ENCODE peak calls at places on chromosomes 12 and 14, in eight cellular contexts. One of them, this sample, is unnamed.

GRCh38 chr12:30952036-30952435 is 25.5 kb downstream of the TSPAN11 start:
- DNase-seq in AG09309: no peak
- DNase-seq in skeletal muscle cell: no peak
- DNase-seq in OCI-LY7: no peak
- DNase-seq in coronary artery: no peak
- DNase-seq in adrenal gland: no peak
- DNase-seq in CD4-positive, alpha-beta memory T cell: no peak
- DNase-seq in cardiac fibroblast: no peak
- DNase-seq in this sample: no peak

GRCh38 chr14:35385042-35385839 is 19.3 kb downstream of the NFKBIA start:
- DNase-seq in adrenal gland: peak
- DNase-seq in OCI-LY7: no peak
- DNase-seq in cardiac fibroblast: peak
- DNase-seq in skeletal muscle cell: peak
- DNase-seq in coronary artery: peak
- DNase-seq in AG09309: peak
- DNase-seq in CD4-positive, alpha-beta memory T cell: no peak
- DNase-seq in this sample: peak

GRCh38 chr12:93704625-93705024 is 27.4 kb downstream of the CRADD start:
- DNase-seq in OCI-LY7: no peak
- DNase-seq in skeletal muscle cell: no peak
- DNase-seq in cardiac fibroblast: no peak
- DNase-seq in adrenal gland: no peak
- DNase-seq in coronary artery: no peak
- DNase-seq in CD4-positive, alpha-beta memory T cell: no peak
- DNase-seq in AG09309: no peak
- DNase-seq in this sample: no peak

GRCh38 chr14:23056257-23056955 is 914 bp downstream of the CDH24 start:
- DNase-seq in skeletal muscle cell: no peak
- DNase-seq in cardiac fibroblast: peak
- DNase-seq in OCI-LY7: peak
- DNase-seq in CD4-positive, alpha-beta memory T cell: peak
- DNase-seq in adrenal gland: peak
- DNase-seq in AG09309: no peak
- DNase-seq in coronary artery: no peak
- DNase-seq in this sample: no peak

GRCh38 chr12:131695968-131696367 is 14.9 kb upstream of the SFSWAP start:
- DNase-seq in skeletal muscle cell: no peak
- DNase-seq in CD4-positive, alpha-beta memory T cell: no peak
- DNase-seq in AG09309: no peak
- DNase-seq in cardiac fibroblast: no peak
- DNase-seq in OCI-LY7: no peak
- DNase-seq in coronary artery: no peak
- DNase-seq in adrenal gland: no peak
- DNase-seq in this sample: no peak

GRCh38 chr14:101506211-101506920 is 54.9 kb upstream of the DIO3 start:
- DNase-seq in OCI-LY7: no peak
- DNase-seq in coronary artery: peak
- DNase-seq in cardiac fibroblast: no peak
- DNase-seq in adrenal gland: no peak
- DNase-seq in CD4-positive, alpha-beta memory T cell: no peak
- DNase-seq in skeletal muscle cell: no peak
- DNase-seq in AG09309: no peak
- DNase-seq in this sample: no peak

GRCh38 chr12:113005759-113006158 is 27.4 kb downstream of the OAS2 start:
- DNase-seq in coronary artery: peak
- DNase-seq in OCI-LY7: peak
- DNase-seq in cardiac fibroblast: peak
- DNase-seq in CD4-positive, alpha-beta memory T cell: no peak
- DNase-seq in adrenal gland: no peak
- DNase-seq in AG09309: no peak
- DNase-seq in skeletal muscle cell: no peak
- DNase-seq in this sample: no peak

GRCh38 chr12:57803317-57803893 is 15.1 kb downstream of the AVIL start:
- DNase-seq in CD4-positive, alpha-beta memory T cell: no peak
- DNase-seq in adrenal gland: peak
- DNase-seq in coronary artery: no peak
- DNase-seq in skeletal muscle cell: no peak
- DNase-seq in AG09309: peak
- DNase-seq in OCI-LY7: peak
- DNase-seq in cardiac fibroblast: peak
- DNase-seq in this sample: no peak

GRCh38 chr12:74043343-74043742 is 494.3 kb upstream of the ATXN7L3B start:
- DNase-seq in CD4-positive, alpha-beta memory T cell: no peak
- DNase-seq in AG09309: no peak
- DNase-seq in skeletal muscle cell: peak
- DNase-seq in cardiac fibroblast: peak
- DNase-seq in coronary artery: no peak
- DNase-seq in OCI-LY7: no peak
- DNase-seq in adrenal gland: no peak
- DNase-seq in this sample: peak

GRCh38 chr12:34602213-34602940 is 580.1 kb downstream of the ALG10 start:
- DNase-seq in adrenal gland: peak
- DNase-seq in OCI-LY7: no peak
- DNase-seq in CD4-positive, alpha-beta memory T cell: no peak
- DNase-seq in cardiac fibroblast: no peak
- DNase-seq in AG09309: no peak
- DNase-seq in coronary artery: peak
- DNase-seq in skeletal muscle cell: no peak
- DNase-seq in this sample: no peak

GRCh38 chr12:78931466-78931990 is 67.0 kb downstream of the SYT1 start:
- DNase-seq in coronary artery: no peak
- DNase-seq in adrenal gland: no peak
- DNase-seq in CD4-positive, alpha-beta memory T cell: no peak
- DNase-seq in OCI-LY7: no peak
- DNase-seq in skeletal muscle cell: no peak
- DNase-seq in AG09309: no peak
- DNase-seq in cardiac fibroblast: no peak
- DNase-seq in this sample: no peak

GRCh38 chr14:85534914-85535313 is 5.0 kb downstream of the FLRT2 start:
- DNase-seq in CD4-positive, alpha-beta memory T cell: no peak
- DNase-seq in skeletal muscle cell: no peak
- DNase-seq in coronary artery: no peak
- DNase-seq in AG09309: no peak
- DNase-seq in cardiac fibroblast: peak
- DNase-seq in OCI-LY7: no peak
- DNase-seq in adrenal gland: no peak
- DNase-seq in this sample: no peak

GRCh38 chr12:107291018-107291417 is 197.7 kb upstream of the CRY1 start:
- DNase-seq in cardiac fibroblast: no peak
- DNase-seq in OCI-LY7: no peak
- DNase-seq in skeletal muscle cell: no peak
- DNase-seq in adrenal gland: no peak
- DNase-seq in CD4-positive, alpha-beta memory T cell: no peak
- DNase-seq in AG09309: no peak
- DNase-seq in coronary artery: no peak
- DNase-seq in this sample: no peak

GRCh38 chr14:89855961-89856360 is 98.6 kb downstream of the EFCAB11 start:
- DNase-seq in coronary artery: no peak
- DNase-seq in AG09309: peak
- DNase-seq in skeletal muscle cell: peak
- DNase-seq in OCI-LY7: no peak
- DNase-seq in cardiac fibroblast: peak
- DNase-seq in CD4-positive, alpha-beta memory T cell: no peak
- DNase-seq in adrenal gland: peak
- DNase-seq in this sample: peak

GRCh38 chr12:111319600-111320232 is 49.2 kb downstream of the PHETA1 start:
- DNase-seq in coronary artery: no peak
- DNase-seq in cardiac fibroblast: no peak
- DNase-seq in CD4-positive, alpha-beta memory T cell: no peak
- DNase-seq in OCI-LY7: no peak
- DNase-seq in skeletal muscle cell: no peak
- DNase-seq in AG09309: no peak
- DNase-seq in adrenal gland: no peak
- DNase-seq in this sample: no peak

DNA sequence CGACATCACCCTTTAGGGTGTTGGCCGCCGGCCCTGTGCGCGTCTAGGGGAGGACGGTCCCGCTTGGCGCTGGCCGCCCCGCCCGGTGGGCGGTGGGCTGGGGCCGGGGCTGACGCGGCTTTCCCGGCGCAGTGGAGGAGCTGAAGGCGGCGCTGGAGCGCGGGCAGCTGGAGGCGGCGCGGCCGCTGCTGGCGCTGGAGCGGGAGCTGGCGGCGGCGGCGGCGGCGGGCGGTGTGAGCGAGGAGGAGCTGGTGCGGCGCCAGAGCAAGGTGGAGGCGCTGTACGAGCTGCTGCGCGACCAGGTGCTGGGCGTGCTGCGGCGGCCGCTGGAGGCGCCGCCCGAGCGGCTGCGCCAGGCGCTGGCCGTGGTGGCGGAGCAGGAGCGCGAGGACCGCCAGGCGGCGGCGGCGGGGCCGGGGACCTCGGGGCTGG is 3.6 kb downstream of the TNFAIP2 start:
- DNase-seq in adrenal gland: peak
- DNase-seq in coronary artery: no peak
- DNase-seq in CD4-positive, alpha-beta memory T cell: no peak
- DNase-seq in OCI-LY7: no peak
- DNase-seq in AG09309: no peak
- DNase-seq in cardiac fibroblast: no peak
- DNase-seq in skeletal muscle cell: no peak
- DNase-seq in this sample: no peak
- H3K4me3 ChIP-seq in adrenal gland: peak
- H3K4me3 ChIP-seq in coronary artery: peak
- H3K4me3 ChIP-seq in CD4-positive, alpha-beta memory T cell: no peak
- H3K4me3 ChIP-seq in OCI-LY7: no peak
- H3K4me3 ChIP-seq in AG09309: no peak
- H3K4me3 ChIP-seq in cardiac fibroblast: peak
- H3K4me3 ChIP-seq in skeletal muscle cell: peak
- H3K4me3 ChIP-seq in this sample: no peak

GRCh38 chr12:1528791-1529190 is 65.6 kb downstream of the FBXL14 start:
- DNase-seq in OCI-LY7: no peak
- DNase-seq in adrenal gland: no peak
- DNase-seq in CD4-positive, alpha-beta memory T cell: no peak
- DNase-seq in coronary artery: no peak
- DNase-seq in skeletal muscle cell: no peak
- DNase-seq in AG09309: no peak
- DNase-seq in cardiac fibroblast: no peak
- DNase-seq in this sample: no peak
- H3K4me3 ChIP-seq in OCI-LY7: no peak
- H3K4me3 ChIP-seq in adrenal gland: no peak
- H3K4me3 ChIP-seq in CD4-positive, alpha-beta memory T cell: no peak
- H3K4me3 ChIP-seq in coronary artery: no peak
- H3K4me3 ChIP-seq in skeletal muscle cell: no peak
- H3K4me3 ChIP-seq in AG09309: no peak
- H3K4me3 ChIP-seq in cardiac fibroblast: no peak
- H3K4me3 ChIP-seq in this sample: no peak

GRCh38 chr12:6334359-6334758 is 7.5 kb downstream of the TNFRSF1A start:
- DNase-seq in skeletal muscle cell: no peak
- DNase-seq in CD4-positive, alpha-beta memory T cell: no peak
- DNase-seq in adrenal gland: no peak
- DNase-seq in coronary artery: no peak
- DNase-seq in OCI-LY7: no peak
- DNase-seq in cardiac fibroblast: no peak
- DNase-seq in AG09309: no peak
- DNase-seq in this sample: no peak

GRCh38 chr12:6332459-6332858 is 9.4 kb downstream of the TNFRSF1A start:
- DNase-seq in cardiac fibroblast: peak
- DNase-seq in coronary artery: no peak
- DNase-seq in CD4-positive, alpha-beta memory T cell: no peak
- DNase-seq in skeletal muscle cell: peak
- DNase-seq in OCI-LY7: no peak
- DNase-seq in AG09309: no peak
- DNase-seq in adrenal gland: no peak
- DNase-seq in this sample: peak

GRCh38 chr12:6333029-6333428 is 8.8 kb downstream of the TNFRSF1A start:
- DNase-seq in CD4-positive, alpha-beta memory T cell: no peak
- DNase-seq in coronary artery: no peak
- DNase-seq in adrenal gland: no peak
- DNase-seq in cardiac fibroblast: no peak
- DNase-seq in skeletal muscle cell: no peak
- DNase-seq in OCI-LY7: no peak
- DNase-seq in AG09309: no peak
- DNase-seq in this sample: no peak

GRCh38 chr12:6334940-6335450 is 6.9 kb downstream of the TNFRSF1A start:
- DNase-seq in AG09309: no peak
- DNase-seq in OCI-LY7: no peak
- DNase-seq in skeletal muscle cell: no peak
- DNase-seq in coronary artery: no peak
- DNase-seq in cardiac fibroblast: peak
- DNase-seq in adrenal gland: no peak
- DNase-seq in CD4-positive, alpha-beta memory T cell: no peak
- DNase-seq in this sample: no peak

DNA sequence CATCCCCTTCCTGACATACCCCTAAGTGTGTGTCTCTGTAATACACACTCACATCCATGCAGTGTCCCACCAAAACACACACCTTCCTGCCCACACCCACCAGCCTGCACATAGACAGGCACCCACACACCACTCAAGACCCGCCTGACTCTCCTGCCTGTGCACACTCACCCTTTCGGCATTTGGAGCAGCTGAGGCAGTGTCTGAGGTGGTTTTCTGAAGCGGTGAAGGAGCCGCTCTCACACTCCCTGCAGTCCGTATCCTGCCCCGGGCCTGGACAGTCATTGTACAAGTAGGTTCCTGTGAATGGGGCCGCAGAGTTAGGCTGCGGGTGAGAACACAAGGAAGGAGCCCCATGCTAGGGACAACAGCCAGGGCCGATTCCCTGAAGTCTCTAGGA is 8.3 kb downstream of the TNFRSF1A start:
- DNase-seq in coronary artery: no peak
- DNase-seq in skeletal muscle cell: no peak
- DNase-seq in OCI-LY7: no peak
- DNase-seq in adrenal gland: peak
- DNase-seq in AG09309: no peak
- DNase-seq in cardiac fibroblast: peak
- DNase-seq in CD4-positive, alpha-beta memory T cell: no peak
- DNase-seq in this sample: peak
- H3K4me3 ChIP-seq in coronary artery: no peak
- H3K4me3 ChIP-seq in skeletal muscle cell: no peak
- H3K4me3 ChIP-seq in OCI-LY7: no peak
- H3K4me3 ChIP-seq in adrenal gland: no peak
- H3K4me3 ChIP-seq in AG09309: no peak
- H3K4me3 ChIP-seq in cardiac fibroblast: no peak
- H3K4me3 ChIP-seq in CD4-positive, alpha-beta memory T cell: no peak
- H3K4me3 ChIP-seq in this sample: no peak

GRCh38 chr14:104976198-104977007 is 1.8 kb downstream of the AHNAK2 start:
- DNase-seq in adrenal gland: peak
- DNase-seq in cardiac fibroblast: peak
- DNase-seq in AG09309: no peak
- DNase-seq in skeletal muscle cell: no peak
- DNase-seq in OCI-LY7: peak
- DNase-seq in coronary artery: no peak
- DNase-seq in CD4-positive, alpha-beta memory T cell: peak
- DNase-seq in this sample: no peak
- H3K4me3 ChIP-seq in adrenal gland: no peak
- H3K4me3 ChIP-seq in cardiac fibroblast: no peak
- H3K4me3 ChIP-seq in AG09309: no peak
- H3K4me3 ChIP-seq in skeletal muscle cell: peak
- H3K4me3 ChIP-seq in OCI-LY7: no peak
- H3K4me3 ChIP-seq in coronary artery: peak
- H3K4me3 ChIP-seq in CD4-positive, alpha-beta memory T cell: no peak
- H3K4me3 ChIP-seq in this sample: no peak

GRCh38 chr12:56725723-56726102 is 614 bp upstream of the NACA start:
- DNase-seq in OCI-LY7: no peak
- DNase-seq in cardiac fibroblast: no peak
- DNase-seq in skeletal muscle cell: no peak
- DNase-seq in AG09309: no peak
- DNase-seq in CD4-positive, alpha-beta memory T cell: no peak
- DNase-seq in adrenal gland: no peak
- DNase-seq in coronary artery: no peak
- DNase-seq in this sample: no peak
- H3K4me3 ChIP-seq in OCI-LY7: peak
- H3K4me3 ChIP-seq in cardiac fibroblast: peak
- H3K4me3 ChIP-seq in skeletal muscle cell: peak
- H3K4me3 ChIP-seq in AG09309: peak
- H3K4me3 ChIP-seq in CD4-positive, alpha-beta memory T cell: peak
- H3K4me3 ChIP-seq in adrenal gland: peak
- H3K4me3 ChIP-seq in coronary artery: peak
- H3K4me3 ChIP-seq in this sample: peak

This sample was measured in AG04449.